ENCODE peak calls at places on chromosomes 5 and 9, in six cellular contexts. J is stomach, Q is fibroblast of the aortic adventitia, W is transverse colon, U is AG10803, D is neural progenitor cell. N is an unnamed sample.

GRCh38 chr9:1152171-1152570 is 102.0 kb downstream of the DMRT2 start:
- DNase-seq in J (no peak), Q (no peak), W (no peak), U (no peak), D (no peak), N (no peak)

GRCh38 chr9:113648048-113648447 is 184.5 kb downstream of the RGS3 start:
- DNase-seq in J (no peak), Q (no peak), W (no peak), U (no peak), D (no peak), N (no peak)

GRCh38 chr5:7644723-7645122 is 206.2 kb downstream of the CFAP90 start:
- DNase-seq in J (no peak), Q (no peak), W (no peak), U (no peak), D (no peak), N (no peak)

GRCh38 chr9:94581711-94582110 is 11.9 kb downstream of the FBP2 start:
- DNase-seq in J (no peak), Q (no peak), W (no peak), U (no peak), D (no peak), N (no peak)

GRCh38 chr9:133490865-133491655 is 12.2 kb upstream of the SLC2A6 start:
- DNase-seq in J (no peak), Q (no peak), W (no peak), U (no peak), D (no peak), N (no peak)

GRCh38 chr9:3692606-3693005 is 166.8 kb upstream of the RFX3 start:
- DNase-seq in J (no peak), Q (no peak), W (no peak), U (no peak), D (no peak), N (no peak)

GRCh38 chr9:34171753-34172535 is 6.9 kb upstream of the UBAP1 start:
- DNase-seq in J (no peak), Q (no peak), W (peak), U (no peak), D (no peak), N (no peak)

GRCh38 chr5:127011151-127011550 is 19.2 kb downstream of the MARCHF3 start:
- DNase-seq in J (no peak), Q (peak), W (no peak), U (peak), D (no peak), N (no peak)

GRCh38 chr9:31137151-31137849 is 1247.1 kb upstream of the ACO1 start:
- DNase-seq in J (peak), Q (peak), W (no peak), U (peak), D (no peak), N (no peak)

GRCh38 chr5:71748360-71748759 is 29.3 kb downstream of the CARTPT start:
- DNase-seq in J (peak), Q (no peak), W (peak), U (no peak), D (no peak), N (peak)

GRCh38 chr5:58085800-58086199 is 374.1 kb downstream of the PLK2 start:
- DNase-seq in J (peak), Q (peak), W (no peak), U (no peak), D (no peak), N (no peak)

GRCh38 chr5:91125916-91126315 is 257.2 kb downstream of the ARRDC3 start:
- DNase-seq in J (no peak), Q (peak), W (no peak), U (no peak), D (no peak), N (no peak)

GRCh38 chr5:151495330-151495729 is 47.9 kb downstream of the SLC36A1 start:
- DNase-seq in J (no peak), Q (no peak), W (no peak), U (no peak), D (no peak), N (no peak)

GRCh38 chr5:50744761-50745160 is 78.3 kb downstream of the PARP8 start:
- DNase-seq in J (no peak), Q (peak), W (no peak), U (peak), D (no peak), N (no peak)

GRCh38 chr9:73647560-73647959 is 495.9 kb downstream of the ANXA1 start:
- DNase-seq in J (no peak), Q (no peak), W (no peak), U (no peak), D (no peak), N (no peak)

DNA sequence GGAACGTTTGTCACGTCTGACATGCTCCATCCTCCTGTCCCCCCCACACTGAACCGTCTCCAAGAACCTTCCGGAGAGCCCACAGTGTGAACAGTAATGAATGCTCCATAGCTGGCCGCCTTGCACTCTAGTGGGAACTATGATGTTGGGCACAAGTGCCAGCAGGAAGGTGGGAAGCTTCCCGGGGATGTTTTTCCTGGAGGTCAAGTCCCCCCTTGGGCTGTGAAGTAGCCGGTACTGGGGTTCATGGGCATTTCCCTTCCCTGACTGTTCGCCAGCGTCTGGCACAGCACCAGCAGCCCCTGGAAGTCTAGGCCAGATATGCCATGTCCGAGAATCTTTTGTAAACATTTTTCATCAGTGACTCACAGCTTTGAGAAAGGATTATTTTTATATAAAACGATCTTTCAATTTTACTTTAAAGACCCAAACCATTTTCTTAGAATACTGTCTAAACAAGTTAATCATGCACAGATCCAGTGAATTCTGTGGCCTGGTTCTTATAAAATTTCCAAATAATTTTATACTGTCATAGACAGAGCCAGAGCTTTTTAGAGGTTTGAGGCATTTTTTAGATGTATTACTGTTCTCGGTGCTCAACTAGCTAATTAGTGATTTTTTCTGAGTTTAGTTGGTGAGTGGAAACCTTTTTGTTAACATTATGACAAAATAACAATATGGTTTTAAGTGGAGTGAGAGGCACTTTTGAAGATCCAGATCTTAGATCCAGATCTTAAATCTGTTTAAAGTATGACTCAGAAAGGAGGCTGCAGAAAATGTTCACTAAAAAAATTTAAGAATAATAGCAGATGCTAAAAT is 11.6 kb downstream of the ABL1 start:
- DNase-seq in J (peak), Q (peak), W (no peak), U (peak), D (no peak), N (no peak)
- H3K4me3 ChIP-seq in J (no peak), Q (peak), W (peak), U (peak), D (no peak), N (no peak)

GRCh38 chr9:134950404-134950760 is 32.7 kb upstream of the FCN1 start:
- DNase-seq in J (no peak), Q (no peak), W (no peak), U (no peak), D (no peak), N (no peak)

GRCh38 chr9:134951994-134952393 is 34.3 kb upstream of the FCN1 start:
- DNase-seq in J (no peak), Q (no peak), W (no peak), U (no peak), D (no peak), N (no peak)

GRCh38 chr9:134951461-134951860 is 33.7 kb upstream of the FCN1 start:
- DNase-seq in J (no peak), Q (no peak), W (no peak), U (no peak), D (no peak), N (no peak)

GRCh38 chr9:134949681-134950403 is 32.1 kb upstream of the FCN1 start:
- DNase-seq in J (no peak), Q (no peak), W (no peak), U (no peak), D (no peak), N (no peak)

DNA sequence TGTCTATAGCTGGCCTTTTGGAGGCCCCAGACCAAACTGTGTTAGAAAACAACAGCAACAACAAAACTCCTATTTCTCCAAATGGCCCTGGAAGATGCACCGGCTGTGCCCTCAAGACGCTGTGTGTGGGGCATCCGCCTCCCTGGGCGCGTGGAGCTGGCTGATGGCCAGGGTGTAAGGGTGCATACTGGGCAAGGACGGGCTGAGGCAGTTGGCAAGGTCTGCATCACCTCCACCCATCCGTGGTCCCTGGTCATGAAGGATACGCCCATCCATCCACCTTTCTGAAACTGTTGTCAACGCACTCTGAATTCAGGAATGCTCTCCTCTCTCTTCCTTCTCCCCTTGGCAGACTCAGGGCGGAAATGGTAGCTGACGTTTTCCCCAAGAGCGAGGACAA is 33.1 kb upstream of the FCN1 start:
- DNase-seq in J (no peak), Q (no peak), W (no peak), U (no peak), D (no peak), N (no peak)
- TF ChIP-seq CTCF in J (no peak), Q (no peak), W (no peak), U (no peak), D (no peak), N (no peak)

DNA sequence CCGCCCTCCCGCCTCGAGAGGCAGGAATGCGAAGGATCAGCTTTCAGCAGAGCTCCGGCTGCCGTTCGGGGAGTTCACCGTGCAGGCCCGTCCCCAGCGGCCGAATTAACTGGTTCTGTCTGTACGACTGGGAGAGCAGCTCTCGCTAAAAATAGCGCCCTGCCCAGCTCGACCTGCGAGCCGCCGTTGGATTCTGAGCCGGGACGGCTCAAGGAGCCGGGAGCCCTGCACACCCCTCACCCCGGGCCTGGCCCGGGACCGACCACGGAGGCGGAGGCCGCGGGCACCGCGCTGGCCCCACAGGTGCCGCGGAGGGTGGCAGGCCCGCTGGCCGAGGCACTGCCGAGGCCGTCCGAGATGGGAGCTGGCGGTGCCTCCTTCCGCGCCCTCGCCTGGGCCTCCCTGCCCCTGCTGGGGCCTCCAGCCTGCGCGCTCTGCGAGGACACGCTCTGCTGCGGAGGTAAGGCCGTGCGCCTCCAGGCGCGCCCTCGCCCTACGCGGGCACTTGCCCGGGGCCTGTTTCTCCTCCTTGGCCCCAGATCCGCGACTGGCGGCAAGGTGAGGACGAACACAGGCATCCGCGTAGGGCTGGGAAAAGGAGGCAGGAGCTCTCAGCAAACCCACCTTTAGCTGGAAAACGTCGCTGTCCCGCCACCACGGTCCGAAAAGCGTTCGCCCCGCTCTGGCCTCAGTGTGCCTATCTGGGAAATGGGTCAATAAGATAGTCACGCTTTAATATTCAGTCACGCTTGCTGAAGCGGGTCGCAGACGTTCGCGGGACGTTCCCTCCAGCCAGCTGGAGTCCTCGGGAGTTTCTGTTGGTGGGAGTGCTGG is 53.0 kb upstream of the DAB2IP start:
- DNase-seq in J (peak), Q (peak), W (peak), U (peak), D (peak), N (peak)
- H3K4me3 ChIP-seq in J (peak), Q (no peak), W (peak), U (peak), D (peak), N (peak)

GRCh38 chr5:1540166-1540565 is 16.4 kb upstream of the LPCAT1 start:
- DNase-seq in J (no peak), Q (no peak), W (no peak), U (no peak), D (no peak), N (no peak)
- TF ChIP-seq CTCF in J (no peak), Q (no peak), W (no peak), U (no peak), D (no peak), N (no peak)

DNA sequence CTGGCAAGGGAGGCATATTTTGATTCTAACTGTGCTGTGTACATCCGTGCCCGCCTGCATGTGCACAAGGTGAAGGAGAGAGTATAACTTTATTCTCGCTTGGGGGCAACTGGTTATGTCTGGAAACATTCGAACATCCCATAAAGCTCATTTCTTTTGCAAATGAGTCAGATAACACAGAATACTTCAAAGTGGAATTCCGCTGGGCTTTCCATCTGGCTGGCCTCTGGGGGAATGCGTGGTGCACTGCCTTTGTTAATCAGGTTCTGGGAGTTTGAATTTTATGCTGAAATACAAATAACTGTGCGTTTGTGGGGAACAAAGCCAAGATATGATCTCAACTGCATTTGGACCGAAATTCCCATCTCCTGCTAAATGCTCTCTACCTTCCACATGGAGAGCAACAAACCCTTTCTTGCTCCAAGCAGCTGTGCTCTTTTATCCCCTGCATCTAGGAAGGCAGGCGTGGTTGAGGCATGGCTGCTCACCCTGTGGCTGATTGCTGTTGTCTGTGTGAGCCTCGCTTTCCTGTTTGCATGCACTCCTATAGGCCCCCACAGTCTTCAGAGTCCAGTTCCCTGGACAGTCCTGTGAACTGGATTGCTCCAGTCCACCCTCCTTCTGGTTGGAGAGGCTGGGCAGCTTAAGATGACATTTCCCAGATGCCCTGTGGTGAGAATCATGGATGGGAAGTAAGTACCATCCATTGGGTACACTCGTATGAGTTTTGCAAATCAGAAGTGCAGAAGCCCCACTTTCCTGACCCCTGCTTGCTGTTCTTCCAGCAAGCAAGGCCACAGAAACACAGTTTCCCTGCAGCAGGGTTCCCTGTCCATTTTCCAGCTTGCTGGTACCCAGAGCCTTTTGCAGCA is 82.9 kb upstream of the ALDH1B1 start:
- DNase-seq in J (no peak), Q (peak), W (no peak), U (peak), D (peak), N (no peak)
- H3K4me3 ChIP-seq in J (no peak), Q (no peak), W (no peak), U (no peak), D (no peak), N (no peak)

DNA sequence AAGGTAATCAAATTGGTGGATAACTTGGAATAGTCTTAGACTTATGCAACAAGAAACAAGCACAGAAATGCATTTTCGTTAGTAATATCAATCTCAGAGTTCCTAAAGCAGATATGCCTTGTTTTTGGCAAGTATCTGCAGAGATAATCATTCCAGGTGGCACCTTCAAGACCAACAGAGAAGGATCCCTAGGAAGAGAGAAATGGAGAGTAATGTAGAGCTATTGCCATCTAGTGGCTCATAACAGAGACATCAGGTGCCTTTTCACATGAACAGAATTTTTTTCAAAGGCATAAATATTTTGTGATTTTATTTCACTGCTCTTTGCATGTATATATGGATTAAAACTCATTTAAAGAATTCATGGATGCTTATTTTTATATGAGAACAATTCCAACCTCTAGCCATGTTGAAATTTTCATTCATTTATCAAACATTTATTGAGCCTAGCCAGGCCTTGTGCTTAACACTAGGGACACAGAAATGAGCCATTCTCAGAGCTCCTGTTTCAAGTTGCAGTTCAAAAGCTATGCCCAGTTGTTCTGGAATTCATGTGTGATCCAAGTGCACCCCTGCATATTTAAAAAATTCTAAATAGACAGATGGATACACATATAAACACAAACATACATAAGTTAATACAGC is 117.5 kb upstream of the OR13F1 start:
- DNase-seq in J (no peak), Q (peak), W (no peak), U (peak), D (peak), N (no peak)
- TF ChIP-seq CTCF in J (peak), Q (peak), W (peak), U (peak), D (peak), N (peak)

DNA sequence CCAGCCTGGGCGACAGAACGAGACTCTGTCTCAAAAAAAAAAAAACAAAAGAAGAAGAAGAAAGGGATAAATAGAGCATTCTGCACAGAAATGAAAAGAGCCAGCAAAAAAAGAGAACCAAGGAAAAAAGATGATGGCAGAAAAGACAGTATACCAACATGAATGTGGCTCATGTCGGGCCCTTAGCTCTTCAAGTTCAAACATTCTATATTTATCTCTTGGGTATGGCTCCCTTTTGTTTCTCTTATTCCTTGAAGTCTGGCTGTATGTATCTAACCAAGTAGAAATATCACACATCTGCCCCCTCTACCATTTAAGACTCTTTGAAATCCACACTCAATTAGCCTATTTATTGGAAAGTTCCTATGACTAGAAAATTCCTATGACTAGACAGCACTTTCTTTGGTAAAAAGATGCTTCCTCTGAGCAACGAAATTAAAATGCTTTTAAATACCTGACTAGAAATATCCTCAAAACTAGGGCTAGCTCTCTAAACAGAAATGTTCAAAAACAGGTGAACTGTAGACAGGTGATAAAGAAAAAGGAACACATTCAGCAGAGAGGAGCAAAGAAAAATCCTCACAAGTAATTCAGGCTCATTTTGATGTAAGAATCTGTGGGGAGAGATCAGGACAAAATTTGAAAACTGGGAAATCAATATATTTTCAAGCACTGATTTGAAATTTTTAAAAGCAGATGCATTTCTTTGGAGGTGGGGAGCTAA is 2.6 kb downstream of the SELENOP start:
- DNase-seq in J (no peak), Q (no peak), W (no peak), U (no peak), D (no peak), N (no peak)
- H3K4me3 ChIP-seq in J (peak), Q (no peak), W (peak), U (no peak), D (no peak), N (peak)

GRCh38 chr5:137564475-137564961 is 65.4 kb upstream of the SPOCK1 start:
- DNase-seq in J (no peak), Q (no peak), W (no peak), U (peak), D (peak), N (no peak)

GRCh38 chr5:137566780-137567179 is 67.7 kb upstream of the SPOCK1 start:
- DNase-seq in J (no peak), Q (no peak), W (no peak), U (peak), D (no peak), N (no peak)

GRCh38 chr5:137567226-137567625 is 68.1 kb upstream of the SPOCK1 start:
- DNase-seq in J (no peak), Q (no peak), W (no peak), U (no peak), D (no peak), N (no peak)

GRCh38 chr5:137565450-137565849 is 66.3 kb upstream of the SPOCK1 start:
- DNase-seq in J (no peak), Q (peak), W (no peak), U (peak), D (no peak), N (no peak)

GRCh38 chr5:137566118-137566541 is 67.0 kb upstream of the SPOCK1 start:
- DNase-seq in J (no peak), Q (no peak), W (no peak), U (peak), D (no peak), N (no peak)
- TF ChIP-seq CTCF in J (no peak), Q (no peak), W (no peak), U (no peak), D (no peak), N (no peak)

GRCh38 chr9:128685636-128686489 is 3.2 kb upstream of the SET start:
- DNase-seq in J (peak), Q (no peak), W (peak), U (no peak), D (no peak), N (peak)
- H3K4me3 ChIP-seq in J (peak), Q (no peak), W (no peak), U (no peak), D (peak), N (peak)

N was measured in colonic mucosa.